ENCODE peak calls at places on chromosomes 6 and 20, in five cellular contexts. One of them, this sample, is unnamed.

GRCh38 chr20:4026093-4026601 is 10.8 kb upstream of the RNF24 start:
- DNase-seq in GM23248: peak; percentile 93
- DNase-seq in left ventricle myocardium inferior: no peak
- DNase-seq in SJCRH30: peak; percentile 94
- DNase-seq in CD8-positive, alpha-beta memory T cell: no peak
- DNase-seq in this sample: no peak

GRCh38 chr6:39327516-39327915 is 5.0 kb upstream of the KCNK16 start:
- DNase-seq in GM23248: no peak
- DNase-seq in left ventricle myocardium inferior: no peak
- DNase-seq in SJCRH30: no peak
- DNase-seq in CD8-positive, alpha-beta memory T cell: no peak
- DNase-seq in this sample: no peak

GRCh38 chr6:23170044-23170443 is 600.7 kb downstream of the HDGFL1 start:
- DNase-seq in GM23248: no peak
- DNase-seq in left ventricle myocardium inferior: no peak
- DNase-seq in SJCRH30: no peak
- DNase-seq in CD8-positive, alpha-beta memory T cell: no peak
- DNase-seq in this sample: no peak

GRCh38 chr6:26494117-26494516 is 6.0 kb upstream of the BTN1A1 start:
- DNase-seq in GM23248: no peak
- DNase-seq in left ventricle myocardium inferior: no peak
- DNase-seq in SJCRH30: no peak
- DNase-seq in CD8-positive, alpha-beta memory T cell: no peak
- DNase-seq in this sample: no peak

GRCh38 chr6:44006872-44007303 is 120.4 kb downstream of the MRPL14 start:
- DNase-seq in GM23248: no peak
- DNase-seq in left ventricle myocardium inferior: no peak
- DNase-seq in SJCRH30: no peak
- DNase-seq in CD8-positive, alpha-beta memory T cell: no peak
- DNase-seq in this sample: no peak

GRCh38 chr6:150046943-150047342 is 21.6 kb upstream of the RAET1L start:
- DNase-seq in GM23248: no peak
- DNase-seq in left ventricle myocardium inferior: no peak
- DNase-seq in SJCRH30: no peak
- DNase-seq in CD8-positive, alpha-beta memory T cell: no peak
- DNase-seq in this sample: no peak

GRCh38 chr6:87668006-87668405 is 34.0 kb downstream of the AKIRIN2 start:
- DNase-seq in GM23248: no peak
- DNase-seq in left ventricle myocardium inferior: no peak
- DNase-seq in SJCRH30: no peak
- DNase-seq in CD8-positive, alpha-beta memory T cell: no peak
- DNase-seq in this sample: no peak

GRCh38 chr6:158910484-158911075 is 89.4 kb downstream of the RSPH3 start:
- DNase-seq in GM23248: no peak
- DNase-seq in left ventricle myocardium inferior: no peak
- DNase-seq in SJCRH30: no peak
- DNase-seq in CD8-positive, alpha-beta memory T cell: no peak
- DNase-seq in this sample: no peak

GRCh38 chr6:141248056-141248799 is 884.5 kb upstream of the GJE1 start:
- DNase-seq in GM23248: no peak
- DNase-seq in left ventricle myocardium inferior: no peak
- DNase-seq in SJCRH30: no peak
- DNase-seq in CD8-positive, alpha-beta memory T cell: no peak
- DNase-seq in this sample: no peak

GRCh38 chr6:89749918-89750317 is 69.7 kb downstream of the MDN1 start:
- DNase-seq in GM23248: no peak
- DNase-seq in left ventricle myocardium inferior: no peak
- DNase-seq in SJCRH30: no peak
- DNase-seq in CD8-positive, alpha-beta memory T cell: no peak
- DNase-seq in this sample: no peak

GRCh38 chr6:16947461-16948159 is 154.2 kb upstream of the STMND1 start:
- DNase-seq in GM23248: peak; percentile 98
- DNase-seq in left ventricle myocardium inferior: no peak
- DNase-seq in SJCRH30: peak; percentile 67
- DNase-seq in CD8-positive, alpha-beta memory T cell: no peak
- DNase-seq in this sample: no peak

GRCh38 chr6:29792123-29793035 is 35.2 kb upstream of the HLA-G start:
- DNase-seq in GM23248: peak; percentile 76
- DNase-seq in left ventricle myocardium inferior: peak; percentile 77
- DNase-seq in SJCRH30: no peak
- DNase-seq in CD8-positive, alpha-beta memory T cell: peak; percentile 68
- DNase-seq in this sample: peak; percentile 58

GRCh38 chr6:40148882-40149573 is 214.8 kb upstream of the MOCS1 start:
- DNase-seq in GM23248: no peak
- DNase-seq in left ventricle myocardium inferior: no peak
- DNase-seq in SJCRH30: no peak
- DNase-seq in CD8-positive, alpha-beta memory T cell: no peak
- DNase-seq in this sample: no peak

GRCh38 chr6:138882369-138883017 is 86.6 kb downstream of the ECT2L start:
- DNase-seq in GM23248: no peak
- DNase-seq in left ventricle myocardium inferior: no peak
- DNase-seq in SJCRH30: no peak
- DNase-seq in CD8-positive, alpha-beta memory T cell: no peak
- DNase-seq in this sample: no peak

GRCh38 chr20:50292324-50293243 is 102.0 kb downstream of the CEBPB start:
- DNase-seq in GM23248: peak; percentile 94
- DNase-seq in left ventricle myocardium inferior: peak; percentile 91
- DNase-seq in SJCRH30: peak; percentile 86
- DNase-seq in CD8-positive, alpha-beta memory T cell: no peak
- DNase-seq in this sample: peak; percentile 83

GRCh38 chr6:16769131-16769985 is 8.1 kb upstream of the ATXN1 start:
- DNase-seq in GM23248: peak; percentile 92
- DNase-seq in left ventricle myocardium inferior: no peak
- DNase-seq in SJCRH30: no peak
- DNase-seq in CD8-positive, alpha-beta memory T cell: peak; percentile 80
- DNase-seq in this sample: peak; percentile 38

GRCh38 chr20:63587781-63588591 is 13.9 kb upstream of the HELZ2 start:
- DNase-seq in GM23248: no peak
- DNase-seq in left ventricle myocardium inferior: no peak
- DNase-seq in SJCRH30: peak; percentile 56
- DNase-seq in CD8-positive, alpha-beta memory T cell: no peak
- DNase-seq in this sample: no peak

DNA sequence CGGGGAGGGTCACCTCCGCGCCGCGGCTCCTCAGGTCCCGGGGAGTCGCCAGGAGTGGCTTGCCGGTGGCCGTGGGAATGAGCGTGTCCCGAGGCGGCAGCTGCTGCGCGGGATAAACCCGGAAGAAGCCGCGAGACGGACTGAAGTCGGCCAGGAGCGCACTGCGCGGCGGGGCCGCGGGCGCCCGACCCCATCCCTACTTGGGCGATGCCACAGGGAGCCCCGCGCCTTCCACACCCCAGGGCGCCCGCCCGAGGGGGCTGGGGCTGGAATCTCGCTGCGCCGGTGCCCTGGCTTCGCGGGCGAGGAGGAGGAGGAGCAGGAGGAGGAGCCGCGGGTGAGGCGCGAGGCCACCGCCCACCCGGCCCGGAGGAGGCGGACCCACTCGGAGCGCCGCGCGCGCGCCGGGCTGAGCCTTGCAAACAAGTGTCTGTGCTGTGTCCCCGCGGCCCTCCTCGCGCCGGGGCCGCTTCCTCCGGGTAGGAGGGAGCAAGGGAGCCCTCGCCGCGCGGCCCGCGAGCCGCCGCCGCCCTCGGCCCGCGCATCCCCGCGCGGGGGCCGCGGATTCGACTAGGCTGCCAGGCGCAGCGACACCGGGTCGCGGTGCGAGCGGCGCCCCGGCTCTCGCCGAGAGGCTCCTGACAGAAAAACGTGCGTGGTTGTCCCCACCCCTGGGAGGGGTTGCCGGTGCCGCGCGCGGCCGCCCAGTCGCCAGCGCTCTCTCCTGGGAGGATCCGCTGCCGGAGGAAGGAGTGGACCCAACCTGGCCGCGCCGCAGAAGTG is at the start of gene ZDHHC14:
- DNase-seq in GM23248: peak; percentile 94
- DNase-seq in left ventricle myocardium inferior: peak; percentile 93
- DNase-seq in SJCRH30: peak; percentile 85
- DNase-seq in CD8-positive, alpha-beta memory T cell: peak; percentile 86
- DNase-seq in this sample: peak; percentile 92
- H3K27ac ChIP-seq in GM23248: peak within 1 kb of the TSS; percentile 56
- H3K27ac ChIP-seq in left ventricle myocardium inferior: peak within 1 kb of the TSS; percentile 95
- H3K27ac ChIP-seq in SJCRH30: peak within 1 kb of the TSS; percentile 73
- H3K27ac ChIP-seq in CD8-positive, alpha-beta memory T cell: peak within 1 kb of the TSS; percentile 75
- H3K27ac ChIP-seq in this sample: peak within 1 kb of the TSS; percentile 96

GRCh38 chr6:37283268-37283667 is 25.3 kb upstream of the TMEM217 start:
- DNase-seq in GM23248: peak; percentile 17
- DNase-seq in left ventricle myocardium inferior: no peak
- DNase-seq in SJCRH30: no peak
- DNase-seq in CD8-positive, alpha-beta memory T cell: no peak
- DNase-seq in this sample: no peak
- H3K36me3 ChIP-seq in GM23248: peaks cover 35% of the 10 kb centered on the region
- H3K36me3 ChIP-seq in left ventricle myocardium inferior: peaks cover 65% of the 10 kb centered on the region
- H3K36me3 ChIP-seq in SJCRH30: peaks cover 23% of the 10 kb centered on the region
- H3K36me3 ChIP-seq in CD8-positive, alpha-beta memory T cell: peaks cover 45% of the 10 kb centered on the region
- H3K36me3 ChIP-seq in this sample: no peaks in the 10 kb centered on the region

GRCh38 chr20:16580127-16580526 is 6.9 kb upstream of the KIF16B start:
- DNase-seq in GM23248: peak; percentile 90
- DNase-seq in left ventricle myocardium inferior: no peak
- DNase-seq in SJCRH30: peak; percentile 11
- DNase-seq in CD8-positive, alpha-beta memory T cell: no peak
- DNase-seq in this sample: no peak

GRCh38 chr20:16580596-16580995 is 7.3 kb upstream of the KIF16B start:
- DNase-seq in GM23248: no peak
- DNase-seq in left ventricle myocardium inferior: no peak
- DNase-seq in SJCRH30: no peak
- DNase-seq in CD8-positive, alpha-beta memory T cell: no peak
- DNase-seq in this sample: peak; percentile 38

GRCh38 chr20:16583444-16583843 is 10.2 kb upstream of the KIF16B start:
- DNase-seq in GM23248: peak; percentile 64
- DNase-seq in left ventricle myocardium inferior: no peak
- DNase-seq in SJCRH30: no peak
- DNase-seq in CD8-positive, alpha-beta memory T cell: no peak
- DNase-seq in this sample: no peak

GRCh38 chr20:16576219-16576618 is 3.0 kb upstream of the KIF16B start:
- DNase-seq in GM23248: no peak
- DNase-seq in left ventricle myocardium inferior: no peak
- DNase-seq in SJCRH30: no peak
- DNase-seq in CD8-positive, alpha-beta memory T cell: no peak
- DNase-seq in this sample: no peak

DNA sequence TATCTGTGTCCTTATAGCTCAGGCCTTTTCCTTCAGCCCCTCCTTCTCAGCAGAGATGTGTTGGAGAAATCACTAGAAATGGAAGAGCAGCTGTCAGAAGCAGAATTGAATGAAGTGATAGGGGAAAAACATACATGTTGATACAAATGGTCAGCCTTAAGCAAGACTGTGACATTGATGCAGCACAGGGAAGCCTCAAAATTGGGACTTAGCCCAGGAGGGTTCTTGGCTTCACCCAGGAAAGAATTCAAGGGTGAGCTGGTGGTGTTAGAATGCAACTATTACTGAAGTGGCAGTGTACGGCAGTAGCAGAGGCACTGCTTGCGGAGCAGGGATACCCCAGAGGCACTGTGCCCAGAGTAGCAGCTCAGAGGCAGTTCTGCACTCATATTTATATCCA is 8.0 kb upstream of the KIF16B start:
- DNase-seq in GM23248: no peak
- DNase-seq in left ventricle myocardium inferior: no peak
- DNase-seq in SJCRH30: no peak
- DNase-seq in CD8-positive, alpha-beta memory T cell: no peak
- DNase-seq in this sample: no peak
- H3K27ac ChIP-seq in GM23248: no peak overlapping the region
- H3K27ac ChIP-seq in left ventricle myocardium inferior: no peak overlapping the region
- H3K27ac ChIP-seq in SJCRH30: no peak overlapping the region
- H3K27ac ChIP-seq in CD8-positive, alpha-beta memory T cell: no peak overlapping the region
- H3K27ac ChIP-seq in this sample: peak overlapping the region; percentile 58

GRCh38 chr6:73481969-73482368 is 20.4 kb downstream of the MTO1 start:
- DNase-seq in GM23248: no peak
- DNase-seq in left ventricle myocardium inferior: no peak
- DNase-seq in SJCRH30: no peak
- DNase-seq in CD8-positive, alpha-beta memory T cell: no peak
- DNase-seq in this sample: no peak

GRCh38 chr6:73476722-73477121 is 15.2 kb downstream of the MTO1 start:
- DNase-seq in GM23248: no peak
- DNase-seq in left ventricle myocardium inferior: no peak
- DNase-seq in SJCRH30: no peak
- DNase-seq in CD8-positive, alpha-beta memory T cell: no peak
- DNase-seq in this sample: no peak

GRCh38 chr6:73471686-73472290 is 10.3 kb downstream of the MTO1 start:
- DNase-seq in GM23248: no peak
- DNase-seq in left ventricle myocardium inferior: no peak
- DNase-seq in SJCRH30: no peak
- DNase-seq in CD8-positive, alpha-beta memory T cell: no peak
- DNase-seq in this sample: no peak

GRCh38 chr6:73477407-73477806 is 15.9 kb downstream of the MTO1 start:
- DNase-seq in GM23248: no peak
- DNase-seq in left ventricle myocardium inferior: no peak
- DNase-seq in SJCRH30: no peak
- DNase-seq in CD8-positive, alpha-beta memory T cell: no peak
- DNase-seq in this sample: no peak
- H3K36me3 ChIP-seq in GM23248: peaks cover 41% of the 10 kb centered on the region
- H3K36me3 ChIP-seq in left ventricle myocardium inferior: peaks cover 95% of the 10 kb centered on the region
- H3K36me3 ChIP-seq in SJCRH30: peaks cover 37% of the 10 kb centered on the region
- H3K36me3 ChIP-seq in CD8-positive, alpha-beta memory T cell: peaks cover 35% of the 10 kb centered on the region
- H3K36me3 ChIP-seq in this sample: peaks cover 55% of the 10 kb centered on the region

GRCh38 chr6:160789263-160790027 is 87.4 kb downstream of the PLG start:
- DNase-seq in GM23248: no peak
- DNase-seq in left ventricle myocardium inferior: no peak
- DNase-seq in SJCRH30: no peak
- DNase-seq in CD8-positive, alpha-beta memory T cell: no peak
- DNase-seq in this sample: no peak

GRCh38 chr6:160791459-160791858 is 89.4 kb downstream of the PLG start:
- DNase-seq in GM23248: no peak
- DNase-seq in left ventricle myocardium inferior: no peak
- DNase-seq in SJCRH30: no peak
- DNase-seq in CD8-positive, alpha-beta memory T cell: no peak
- DNase-seq in this sample: no peak

GRCh38 chr6:160791981-160792418 is 90.0 kb downstream of the PLG start:
- DNase-seq in GM23248: peak; percentile 25
- DNase-seq in left ventricle myocardium inferior: no peak
- DNase-seq in SJCRH30: no peak
- DNase-seq in CD8-positive, alpha-beta memory T cell: no peak
- DNase-seq in this sample: no peak

GRCh38 chr6:160788806-160789205 is 86.8 kb downstream of the PLG start:
- DNase-seq in GM23248: no peak
- DNase-seq in left ventricle myocardium inferior: no peak
- DNase-seq in SJCRH30: no peak
- DNase-seq in CD8-positive, alpha-beta memory T cell: no peak
- DNase-seq in this sample: no peak

DNA sequence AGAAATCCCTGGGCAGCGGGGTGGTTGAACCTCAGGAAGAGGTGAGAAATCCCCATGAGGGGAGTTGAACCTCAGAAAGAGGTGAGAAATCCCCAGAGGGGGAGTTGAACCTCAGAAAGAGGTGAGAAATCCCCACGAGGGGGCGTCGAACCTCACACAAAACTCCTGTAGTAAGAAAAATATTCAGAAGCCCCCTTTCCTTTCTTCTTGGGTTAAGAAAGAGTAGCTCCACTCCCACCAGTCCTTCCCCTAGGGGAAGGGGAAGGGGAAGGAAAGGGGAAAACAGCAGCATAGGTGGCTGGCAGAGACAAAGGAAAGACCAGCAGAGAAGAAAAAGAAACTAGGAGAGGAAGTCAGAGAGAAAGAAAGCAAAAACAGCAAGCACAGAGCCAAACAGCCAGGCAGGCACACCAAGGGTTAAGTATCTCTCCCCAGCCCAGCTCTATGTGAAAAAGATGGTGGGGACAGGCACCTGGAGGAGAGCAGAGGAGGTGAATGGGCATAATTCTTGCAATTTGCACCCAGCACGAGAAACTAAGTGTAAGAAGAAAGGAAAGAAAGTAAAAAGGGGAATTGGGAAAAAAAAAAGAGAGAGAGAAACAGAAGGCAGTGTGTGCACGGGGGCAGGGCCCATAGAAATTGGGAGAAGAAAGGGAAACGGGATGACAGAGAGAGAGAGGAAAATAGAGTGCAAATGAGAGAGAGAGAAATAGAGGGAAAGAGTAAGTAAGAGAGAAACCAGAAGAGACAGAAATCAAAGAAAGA is 88.2 kb downstream of the PLG start:
- DNase-seq in GM23248: peak; percentile 21
- DNase-seq in left ventricle myocardium inferior: no peak
- DNase-seq in SJCRH30: peak; percentile 21
- DNase-seq in CD8-positive, alpha-beta memory T cell: no peak
- DNase-seq in this sample: no peak
- H3K27ac ChIP-seq in GM23248: no peak overlapping the region
- H3K27ac ChIP-seq in left ventricle myocardium inferior: no peak overlapping the region
- H3K27ac ChIP-seq in SJCRH30: no peak overlapping the region
- H3K27ac ChIP-seq in CD8-positive, alpha-beta memory T cell: peak overlapping the region; percentile 5
- H3K27ac ChIP-seq in this sample: no peak overlapping the region

This sample was measured in transverse colon.